ENCODE peak calls at places on chromosomes 5 and 9, in eight cellular contexts. C is HCT116, I is neural progenitor cell, A is hepatocyte, J is PC-3, B is SK-N-SH, Z is GM23248, K is GM23338. E is an unnamed sample.

GRCh38 chr9:115034801-115035200 is 83.2 kb downstream of the TNC start:
- DNase-seq in B (no peak), K (no peak), Z (peak; percentile 87), J (no peak), I (no peak), C (no peak), A (peak; percentile 30), E (no peak)

GRCh38 chr9:105500108-105500766 is 52.4 kb downstream of the FSD1L start:
- DNase-seq in J (no peak), I (no peak), A (no peak), Z (no peak), K (no peak), C (no peak), B (no peak), E (peak; percentile 58)

GRCh38 chr9:26170224-26170623 is 492.0 kb upstream of the TUSC1 start:
- DNase-seq in K (no peak), J (no peak), Z (peak; percentile 49), B (no peak), C (no peak), A (no peak), I (no peak), E (no peak)

GRCh38 chr5:20276061-20276958 is 288.3 kb upstream of the CDH18 start:
- DNase-seq in A (peak; percentile 9), B (no peak), Z (peak; percentile 79), J (peak; percentile 99), K (peak; percentile 11), C (no peak), I (no peak), E (no peak)

GRCh38 chr5:171907731-171908343 is 98.6 kb downstream of the FBXW11 start:
- DNase-seq in I (peak; percentile 76), B (peak; percentile 52), Z (peak; percentile 74), K (peak; percentile 84), A (peak; percentile 79), J (peak; percentile 81), C (peak; percentile 37), E (peak; percentile 53)

GRCh38 chr5:60633336-60633735 is 66.6 kb downstream of the DEPDC1B start:
- DNase-seq in Z (peak; percentile 93), K (no peak), B (no peak), C (no peak), I (no peak), J (no peak), A (peak; percentile 24), E (no peak)

GRCh38 chr9:78828521-78828920 is 531.6 kb downstream of the PSAT1 start:
- DNase-seq in I (no peak), C (no peak), J (no peak), K (no peak), Z (no peak), A (no peak), B (no peak), E (no peak)

GRCh38 chr5:146540421-146540820 is 24.4 kb upstream of the GPR151 start:
- DNase-seq in I (no peak), A (no peak), C (no peak), K (no peak), B (no peak), J (peak; percentile 40), Z (peak; percentile 25), E (no peak)

GRCh38 chr9:113516840-113517577 is 53.5 kb downstream of the RGS3 start:
- DNase-seq in A (no peak), Z (no peak), I (peak; percentile 26), J (no peak), K (no peak), C (no peak), B (no peak), E (peak; percentile 87)

GRCh38 chr5:57414857-57415256 is 67.8 kb downstream of the ACTBL2 start:
- DNase-seq in C (no peak), J (no peak), Z (peak; percentile 23), A (no peak), I (no peak), B (no peak), K (no peak), E (no peak)

GRCh38 chr9:134060546-134060945 is 7.3 kb downstream of the BRD3 start:
- DNase-seq in B (peak; percentile 10), K (no peak), A (no peak), J (no peak), I (no peak), Z (no peak), C (no peak), E (no peak)

GRCh38 chr5:111385970-111386831 is 126.1 kb downstream of the STARD4 start:
- DNase-seq in C (no peak), K (no peak), B (peak; percentile 60), J (no peak), A (no peak), Z (peak; percentile 19), I (no peak), E (no peak)

GRCh38 chr5:58185397-58186195 is 274.3 kb downstream of the PLK2 start:
- DNase-seq in K (no peak), I (no peak), A (no peak), J (peak; percentile 41), B (no peak), C (no peak), Z (peak; percentile 49), E (no peak)

GRCh38 chr9:14652729-14653377 is 40.4 kb downstream of the ZDHHC21 start:
- DNase-seq in K (peak; percentile 76), Z (peak; percentile 27), C (no peak), A (peak; percentile 66), B (peak; percentile 40), J (peak; percentile 37), I (peak; percentile 43), E (no peak)

GRCh38 chr5:92944903-92945629 is 636.0 kb downstream of the NR2F1-AS1 start:
- DNase-seq in C (no peak), K (no peak), B (no peak), J (peak; percentile 92), I (peak; percentile 23), Z (peak; percentile 38), A (no peak), E (no peak)

GRCh38 chr5:38595149-38595725 is 38.8 kb upstream of the LIFR start:
- DNase-seq in K (no peak), C (no peak), J (peak; percentile 44), B (no peak), Z (peak; percentile 84), A (no peak), I (peak; percentile 3), E (no peak)

GRCh38 chr9:113361304-113362018 is 12.1 kb downstream of the BSPRY start:
- DNase-seq in A (no peak), C (no peak), Z (no peak), J (peak; percentile 37), I (no peak), K (no peak), B (no peak), E (no peak)

GRCh38 chr5:128338649-128339048 is 199.4 kb downstream of the FBN2 start:
- DNase-seq in J (no peak), C (no peak), K (no peak), B (no peak), I (no peak), Z (no peak), A (no peak), E (no peak)

DNA sequence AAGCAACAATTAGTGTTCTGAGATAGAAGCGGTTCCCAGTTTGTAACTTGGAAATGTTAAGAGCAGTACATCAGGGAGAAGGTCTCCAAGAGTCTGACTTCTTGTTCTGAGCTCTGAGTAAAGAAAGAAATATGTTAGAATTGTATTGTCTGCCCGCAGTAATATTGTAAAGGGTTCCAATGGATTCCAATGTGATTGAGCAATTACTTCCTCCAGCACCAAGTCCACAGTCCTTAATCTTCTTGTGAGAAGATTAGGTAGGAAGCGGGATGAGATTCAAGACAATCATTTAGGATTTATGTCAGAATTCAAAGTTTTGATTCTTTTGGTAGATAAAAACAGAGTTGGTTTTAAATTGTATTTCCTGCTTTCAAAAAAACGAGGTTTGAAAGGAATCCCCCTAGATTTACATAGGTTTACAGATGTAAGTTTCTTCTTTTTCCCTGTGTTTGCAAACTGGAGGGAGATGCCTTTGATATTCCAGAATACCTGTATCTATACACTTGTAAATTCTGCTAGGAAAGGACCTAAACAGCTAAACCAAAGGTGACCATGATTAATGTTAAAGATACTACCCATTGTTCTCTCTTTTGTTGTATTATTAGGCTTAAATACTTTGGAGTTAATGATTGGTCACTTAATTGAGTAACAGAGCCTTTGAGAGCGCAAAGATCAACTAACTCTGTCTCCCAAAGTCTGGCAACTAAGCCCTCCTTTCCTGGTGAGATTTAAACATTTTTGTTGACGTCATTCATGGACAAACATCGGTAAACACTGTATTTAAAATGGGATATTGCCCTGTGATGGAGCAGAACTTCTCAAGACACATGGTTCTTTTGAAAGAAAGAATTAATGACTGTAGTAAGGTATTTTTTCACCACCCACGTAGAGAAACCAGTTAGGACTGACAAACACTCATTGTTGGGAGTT is 4.3 kb downstream of the VCAN start:
- DNase-seq in C (no peak), I (peak; percentile 25), A (no peak), K (peak; percentile 65), B (no peak), Z (peak; percentile 90), J (peak; percentile 66), E (no peak)
- TF ChIP-seq EZH2phosphoT487 in C (no peak), I (no peak), A (no peak), K (no peak), B (no peak), Z (no peak), J (no peak), E (no peak)

DNA sequence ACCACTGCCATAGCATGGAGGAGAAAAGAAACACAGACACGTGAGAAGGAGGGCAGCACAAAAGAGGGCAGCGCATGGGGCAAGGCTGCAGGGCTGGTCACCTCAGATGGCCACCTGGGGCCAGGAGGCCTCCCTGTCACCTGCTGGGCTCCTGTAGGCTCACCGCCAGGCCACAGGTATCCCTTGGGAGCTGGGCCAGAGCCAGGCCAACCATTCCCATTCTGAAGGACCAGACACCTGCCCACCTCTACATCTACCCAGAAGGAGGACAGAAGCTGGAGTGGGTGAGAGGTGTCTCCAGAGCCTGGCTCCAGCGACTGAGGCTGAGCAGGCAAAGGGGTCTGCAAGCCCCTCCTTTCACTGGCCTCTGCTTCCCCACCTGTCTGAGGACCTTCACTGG is 103.1 kb downstream of the PAX5 start:
- DNase-seq in Z (no peak), A (no peak), C (no peak), K (no peak), I (no peak), J (no peak), B (no peak), E (no peak)
- H4K20me1 ChIP-seq in Z (no peaks in the 10 kb centered on the region), A (no peaks in the 10 kb centered on the region), C (no peaks in the 10 kb centered on the region), K (no peaks in the 10 kb centered on the region), I (no peaks in the 10 kb centered on the region), J (no peaks in the 10 kb centered on the region), B (no peaks in the 10 kb centered on the region), E (no peaks in the 10 kb centered on the region)

DNA sequence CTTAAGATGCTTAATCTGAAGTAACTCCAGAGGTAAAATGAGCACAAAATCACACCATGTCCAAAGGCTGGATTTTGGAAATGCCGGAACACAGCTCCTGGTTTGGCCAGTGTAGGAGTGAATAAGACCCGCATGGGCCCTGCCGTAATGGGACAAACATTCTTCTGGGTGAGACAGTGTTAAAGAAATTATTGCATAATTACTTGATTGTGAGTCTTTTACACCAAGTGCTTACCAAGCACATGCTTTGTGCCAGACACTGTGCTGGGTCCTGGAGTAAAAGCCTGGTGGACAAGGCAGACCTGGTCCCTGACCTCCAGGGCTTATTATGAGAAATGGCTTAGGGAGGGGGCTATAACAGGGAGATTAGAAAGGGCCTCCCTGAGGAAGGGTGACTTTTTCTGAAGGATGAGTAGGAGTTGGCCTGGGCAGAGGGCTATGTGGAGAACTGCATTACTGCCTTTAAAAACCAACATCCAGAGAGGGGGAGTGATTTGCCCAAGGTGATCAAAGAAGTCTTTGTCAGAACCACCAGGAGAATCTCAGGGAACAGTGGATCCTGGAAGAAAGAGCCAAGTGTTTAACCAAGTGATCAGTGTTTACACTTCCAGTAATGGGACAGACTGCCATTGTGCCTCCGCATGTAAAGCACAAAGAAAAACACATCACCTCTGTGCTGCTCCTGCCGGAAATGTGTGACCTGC is 3.5 kb downstream of the PDE6A start:
- DNase-seq in I (no peak), C (no peak), A (no peak), B (no peak), J (peak; percentile 56), K (no peak), Z (no peak), E (no peak)
- H2AFZ ChIP-seq in I (no peak overlapping the region), C (no peak overlapping the region), A (no peak overlapping the region), B (no peak overlapping the region), J (no peak overlapping the region), K (no peak overlapping the region), Z (no peak overlapping the region), E (no peak overlapping the region)

GRCh38 chr5:133873454-133873853 is 95.0 kb downstream of the C5orf15 start:
- DNase-seq in J (peak; percentile 42), A (no peak), B (no peak), K (no peak), I (no peak), C (no peak), Z (no peak), E (no peak)
- TF ChIP-seq EZH2phosphoT487 in J (no peak), A (no peak), B (no peak), K (no peak), I (no peak), C (no peak), Z (no peak), E (no peak)